ENCODE peak calls at places on chromosomes 11 and 22, in five cellular contexts. N, K, Y, I and F are unnamed samples.

GRCh38 chr22:37433786-37434185 is 6.5 kb upstream of the ELFN2 start:
- DNase-seq in N (no peak), K (no peak), Y (no peak), I (no peak), F (no peak)

GRCh38 chr11:43868852-43869567 is 11.6 kb upstream of the ALKBH3 start:
- DNase-seq in N (no peak), K (no peak), Y (no peak), I (no peak), F (peak)

GRCh38 chr11:134015541-134015940 is 53.3 kb upstream of the JAM3 start:
- DNase-seq in N (no peak), K (no peak), Y (no peak), I (no peak), F (no peak)

GRCh38 chr11:111372538-111372937 is 6.5 kb downstream of the POU2AF1 start:
- DNase-seq in N (no peak), K (no peak), Y (no peak), I (no peak), F (no peak)

GRCh38 chr11:32034149-32034548 is 56.7 kb upstream of the RCN1 start:
- DNase-seq in N (no peak), K (no peak), Y (no peak), I (no peak), F (no peak)

GRCh38 chr11:13837286-13837685 is 125.2 kb upstream of the SPON1 start:
- DNase-seq in N (no peak), K (no peak), Y (no peak), I (no peak), F (no peak)

GRCh38 chr11:100625041-100625440 is 62.0 kb upstream of the ARHGAP42 start:
- DNase-seq in N (no peak), K (no peak), Y (no peak), I (no peak), F (no peak)

GRCh38 chr11:75547617-75548054 is 14.4 kb upstream of the SERPINH1 start:
- DNase-seq in N (peak), K (no peak), Y (no peak), I (peak), F (peak)

GRCh38 chr11:111450480-111451320 is 61.5 kb downstream of the BTG4 start:
- DNase-seq in N (no peak), K (peak), Y (no peak), I (no peak), F (no peak)

GRCh38 chr22:33697640-33698039 is 222.6 kb downstream of the LARGE1 start:
- DNase-seq in N (no peak), K (no peak), Y (no peak), I (no peak), F (no peak)

GRCh38 chr11:101441747-101442146 is 142.1 kb downstream of the TRPC6 start:
- DNase-seq in N (peak), K (peak), Y (no peak), I (no peak), F (no peak)

GRCh38 chr22:36839356-36840073 is 21.3 kb upstream of the NCF4 start:
- DNase-seq in N (no peak), K (no peak), Y (no peak), I (no peak), F (no peak)

GRCh38 chr11:122202951-122203456 is 87.0 kb upstream of the BLID start:
- DNase-seq in N (peak), K (peak), Y (no peak), I (peak), F (peak)

GRCh38 chr22:30598986-30599385 is 7.3 kb upstream of the PES1 start:
- DNase-seq in N (no peak), K (no peak), Y (no peak), I (no peak), F (no peak)

GRCh38 chr11:86138958-86139357 is 70.1 kb upstream of the PICALM start:
- DNase-seq in N (no peak), K (no peak), Y (no peak), I (no peak), F (no peak)

GRCh38 chr22:20438678-20439492 is 1.3 kb upstream of the SCARF2 start:
- DNase-seq in N (no peak), K (no peak), Y (no peak), I (peak), F (peak)

GRCh38 chr22:37462983-37463382 is 23.2 kb downstream of the MFNG start:
- DNase-seq in N (no peak), K (no peak), Y (no peak), I (no peak), F (peak)

GRCh38 chr11:122491486-122491885 is 164.0 kb upstream of the UBASH3B start:
- DNase-seq in N (no peak), K (no peak), Y (no peak), I (no peak), F (no peak)

GRCh38 chr11:69444381-69445130 is 36.9 kb upstream of the LINC01488 start:
- DNase-seq in N (peak), K (peak), Y (no peak), I (no peak), F (peak)

GRCh38 chr22:47534150-47535133 is 772.0 kb downstream of the TBC1D22A start:
- DNase-seq in N (no peak), K (no peak), Y (no peak), I (no peak), F (no peak)

GRCh38 chr11:117825538-117826359 is 1.2 kb upstream of the FXYD2 start:
- DNase-seq in N (peak), K (peak), Y (no peak), I (no peak), F (no peak)

GRCh38 chr11:48043111-48043997 is 63.0 kb downstream of the PTPRJ start:
- DNase-seq in N (no peak), K (no peak), Y (no peak), I (no peak), F (no peak)

GRCh38 chr11:48045536-48045935 is 65.2 kb downstream of the PTPRJ start:
- DNase-seq in N (no peak), K (no peak), Y (no peak), I (no peak), F (no peak)

GRCh38 chr22:41762980-41763779 is 37.3 kb upstream of the CCDC134 start:
- DNase-seq in N (no peak), K (no peak), Y (peak), I (no peak), F (peak)

GRCh38 chr11:125069796-125070195 is 6.7 kb downstream of the SLC37A2 start:
- DNase-seq in N (peak), K (no peak), Y (no peak), I (no peak), F (no peak)
- H3K27ac ChIP-seq in N (peak), K (peak), Y (no peak), I (no peak), F (peak)

GRCh38 chr11:34446389-34446788 is 7.7 kb downstream of the CAT start:
- DNase-seq in N (no peak), K (no peak), Y (no peak), I (no peak), F (no peak)
- H3K27ac ChIP-seq in N (no peak), K (no peak), Y (no peak), I (no peak), F (no peak)

GRCh38 chr11:73239111-73239521 is 21.0 kb downstream of the P2RY2 start:
- DNase-seq in N (no peak), K (peak), Y (no peak), I (peak), F (no peak)

GRCh38 chr11:73241300-73241699 is 23.2 kb downstream of the P2RY2 start:
- DNase-seq in N (no peak), K (peak), Y (no peak), I (no peak), F (no peak)

GRCh38 chr11:73239571-73240189 is 21.6 kb downstream of the P2RY2 start:
- DNase-seq in N (no peak), K (peak), Y (no peak), I (no peak), F (no peak)

GRCh38 chr11:73242291-73243092 is 24.4 kb downstream of the P2RY2 start:
- DNase-seq in N (peak), K (peak), Y (peak), I (peak), F (peak)

GRCh38 chr11:73240190-73240781 is 22.2 kb downstream of the P2RY2 start:
- DNase-seq in N (peak), K (peak), Y (no peak), I (peak), F (no peak)
- H3K27ac ChIP-seq in N (no peak), K (peak), Y (no peak), I (no peak), F (no peak)

GRCh38 chr11:121036981-121037380 is 13.1 kb downstream of the TBCEL start:
- DNase-seq in N (no peak), K (no peak), Y (no peak), I (no peak), F (no peak)
- H3K27ac ChIP-seq in N (no peak), K (no peak), Y (no peak), I (no peak), F (no peak)

GRCh38 chr11:9748361-9748970 is 84.6 kb downstream of the SWAP70 start:
- DNase-seq in N (peak), K (no peak), Y (peak), I (no peak), F (peak)
- H3K27ac ChIP-seq in N (no peak), K (no peak), Y (no peak), I (no peak), F (no peak)

GRCh38 chr11:126415669-126416420 is 60.4 kb downstream of the ST3GAL4 start:
- DNase-seq in N (peak), K (peak), Y (no peak), I (peak), F (no peak)
- H3K27ac ChIP-seq in N (peak), K (peak), Y (no peak), I (peak), F (no peak)

GRCh38 chr11:114213622-114214021 is 82.6 kb upstream of the NNMT start:
- DNase-seq in N (no peak), K (no peak), Y (no peak), I (no peak), F (no peak)

GRCh38 chr11:114215871-114216803 is 80.1 kb upstream of the NNMT start:
- DNase-seq in N (no peak), K (no peak), Y (no peak), I (no peak), F (peak)

GRCh38 chr11:114216804-114217195 is 79.4 kb upstream of the NNMT start:
- DNase-seq in N (no peak), K (no peak), Y (no peak), I (no peak), F (peak)

GRCh38 chr11:114218508-114218907 is 77.7 kb upstream of the NNMT start:
- DNase-seq in N (no peak), K (no peak), Y (no peak), I (no peak), F (no peak)

DNA sequence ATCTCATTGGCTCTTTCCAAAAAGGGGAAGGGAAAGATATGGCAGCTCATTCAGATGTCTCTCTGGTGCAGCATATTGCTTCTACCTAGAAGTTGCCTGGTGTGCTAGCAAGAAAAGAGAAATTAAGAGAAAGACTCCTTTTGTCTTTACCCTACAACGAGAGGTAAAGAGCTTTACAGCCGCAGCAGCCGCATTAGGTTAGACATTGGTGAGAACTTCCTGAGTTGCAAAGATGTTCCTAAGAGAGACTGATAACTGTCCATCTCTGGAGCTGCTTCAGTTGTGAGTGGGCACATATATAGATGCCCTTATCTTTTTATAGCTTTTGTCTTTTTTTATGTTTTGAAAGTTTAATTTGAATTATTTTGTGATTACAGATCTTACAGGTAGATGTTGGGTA is 80.8 kb upstream of the NNMT start:
- DNase-seq in N (no peak), K (no peak), Y (no peak), I (no peak), F (peak)
- H3K27ac ChIP-seq in N (no peak), K (no peak), Y (peak), I (no peak), F (peak)

GRCh38 chr11:6599884-6600390 is 3.5 kb downstream of the RRP8 start:
- DNase-seq in N (peak), K (peak), Y (no peak), I (no peak), F (no peak)

GRCh38 chr11:6603287-6604080 is at the start of the genes ILK and RRP8:
- DNase-seq in N (peak), K (peak), Y (peak), I (peak), F (peak)

GRCh38 chr11:6601041-6601461 is 2.4 kb downstream of the RRP8 start:
- DNase-seq in N (peak), K (peak), Y (no peak), I (no peak), F (no peak)

GRCh38 chr11:6604081-6604626 is 580 bp downstream of the ILK start:
- DNase-seq in N (peak), K (peak), Y (peak), I (peak), F (peak)

DNA sequence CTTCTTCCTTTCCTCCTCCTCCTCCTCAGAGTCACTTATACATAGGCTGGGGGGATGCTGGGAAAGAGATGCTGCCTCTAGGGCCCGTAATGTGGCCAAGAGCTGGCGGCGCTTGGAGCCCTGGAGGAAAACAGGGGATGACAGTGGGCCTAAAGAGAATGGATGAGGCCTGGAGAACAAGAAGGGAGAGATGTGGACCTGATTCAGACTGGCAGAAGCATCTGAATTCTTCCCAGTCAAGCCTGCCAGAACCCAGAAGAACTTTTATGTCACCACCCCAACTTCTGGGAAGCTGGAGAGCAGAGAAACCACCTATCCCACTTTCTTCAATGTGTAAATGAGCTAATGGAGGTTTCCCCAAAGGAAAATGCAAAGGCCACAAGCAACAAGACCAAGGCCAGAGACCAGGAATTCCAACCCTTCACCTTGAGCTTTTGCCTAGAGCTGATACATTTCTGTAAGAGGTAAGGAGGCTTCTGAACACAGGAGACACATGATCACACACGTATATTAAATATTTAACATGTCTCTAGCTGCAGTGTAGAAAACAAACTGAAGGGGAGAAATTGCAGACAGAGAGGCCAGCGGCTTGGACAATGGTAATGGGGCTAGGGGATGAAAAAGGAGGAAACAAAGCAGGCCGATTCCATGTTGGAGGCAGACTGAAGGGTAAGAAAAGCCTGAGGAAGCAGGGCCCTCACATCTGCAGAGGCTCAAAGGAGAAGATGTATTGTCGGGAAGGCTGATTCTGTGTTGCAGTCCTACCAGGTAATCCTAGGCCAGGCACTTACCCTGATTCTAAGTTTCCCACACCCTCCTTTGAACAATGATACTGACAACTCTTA is 1.1 kb downstream of the RRP8 start:
- DNase-seq in N (peak), K (peak), Y (no peak), I (no peak), F (no peak)
- H3K27ac ChIP-seq in N (peak), K (peak), Y (peak), I (no peak), F (peak)

GRCh38 chr11:94769897-94770296 is 1.7 kb downstream of the AMOTL1 start:
- DNase-seq in N (no peak), K (no peak), Y (no peak), I (no peak), F (no peak)

GRCh38 chr11:94771390-94771789 is 3.2 kb downstream of the AMOTL1 start:
- DNase-seq in N (no peak), K (no peak), Y (no peak), I (no peak), F (no peak)

GRCh38 chr11:94771951-94772350 is 3.8 kb downstream of the AMOTL1 start:
- DNase-seq in N (no peak), K (no peak), Y (no peak), I (no peak), F (no peak)

GRCh38 chr11:94768602-94769511 is 701 bp downstream of the AMOTL1 start:
- DNase-seq in N (no peak), K (no peak), Y (no peak), I (peak), F (peak)

DNA sequence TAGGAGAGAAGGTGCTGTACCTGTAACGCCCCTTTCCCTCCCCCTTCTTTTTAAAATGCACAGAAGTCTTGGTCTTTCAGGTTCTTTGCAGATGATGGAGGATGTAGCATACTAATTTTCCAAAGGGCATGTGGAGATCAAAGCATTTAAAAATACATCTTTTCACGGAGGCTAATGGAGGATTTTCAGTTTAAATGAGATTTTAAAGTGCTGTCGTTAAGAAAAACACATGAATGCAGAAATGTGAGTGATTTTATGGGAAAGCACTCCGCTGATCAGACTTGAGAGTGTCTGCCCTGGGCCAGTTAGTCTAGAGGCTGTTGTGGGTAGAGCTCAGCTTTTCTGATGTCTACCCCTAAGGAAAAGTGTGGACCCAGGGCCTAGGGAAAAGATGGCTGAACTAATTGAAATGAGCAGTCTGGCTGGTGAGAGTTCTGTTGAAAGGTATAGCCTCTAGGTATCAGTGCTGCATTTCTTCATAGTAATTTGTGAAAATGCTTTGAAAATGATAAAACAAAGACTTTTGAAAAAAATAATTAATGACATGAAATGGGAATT is 2.5 kb downstream of the AMOTL1 start:
- DNase-seq in N (no peak), K (no peak), Y (no peak), I (no peak), F (no peak)
- H3K27ac ChIP-seq in N (no peak), K (no peak), Y (no peak), I (no peak), F (no peak)